ENCODE peak calls at places on chromosomes 4 and X, in four cellular contexts. T is ovary, X is WTC11, E is fibroblast of mammary gland. F is an unnamed sample.

GRCh38 chrX:67328496-67328895 is 215.3 kb upstream of the AR start:
- DNase-seq in T (no peak), X (no peak), E (no peak), F (no peak)

GRCh38 chr4:2252530-2252924 is 9.4 kb downstream of the MXD4 start:
- DNase-seq in T (no peak), X (no peak), E (no peak), F (no peak)

GRCh38 chr4:126081336-126081735 is 766.6 kb downstream of the FAT4 start:
- DNase-seq in E (no peak), X (no peak), T (no peak), F (no peak)

GRCh38 chrX:109886122-109886761 is 116.7 kb upstream of the TMEM164 start:
- DNase-seq in X (peak), T (no peak), E (peak), F (peak)

GRCh38 chr4:87038837-87039715 is 104.3 kb downstream of the AFF1 start:
- DNase-seq in E (peak), X (peak), T (no peak), F (no peak)

GRCh38 chrX:149275836-149276235 is 229.3 kb downstream of the IDS start:
- DNase-seq in E (peak), T (no peak), X (no peak), F (no peak)

GRCh38 chr4:121164291-121164690 is at the start of gene TNIP3:
- DNase-seq in T (no peak), E (peak), X (no peak), F (no peak)

GRCh38 chrX:107619836-107620235 is 8.5 kb upstream of the PRPS1 start:
- DNase-seq in E (no peak), T (no peak), X (no peak), F (no peak)

GRCh38 chr4:185004562-185005208 is 13.6 kb upstream of the HELT start:
- DNase-seq in X (peak), E (no peak), T (peak), F (no peak)

GRCh38 chr4:76582074-76582816 is 147.2 kb downstream of the SHROOM3 start:
- DNase-seq in E (no peak), T (no peak), X (no peak), F (no peak)

GRCh38 chr4:167940217-167940616 is 152.1 kb upstream of the ANXA10 start:
- DNase-seq in T (no peak), E (peak), X (no peak), F (no peak)

GRCh38 chrX:150841466-150842197 is 56.8 kb downstream of the CD99L2 start:
- DNase-seq in X (no peak), E (peak), T (no peak), F (no peak)

GRCh38 chr4:168541608-168541953 is 44.7 kb downstream of the PALLD start:
- DNase-seq in T (no peak), X (no peak), E (peak), F (no peak)

GRCh38 chr4:165343353-165344191 is 16.1 kb downstream of the MSMO1 start:
- DNase-seq in T (no peak), E (peak), X (no peak), F (peak)

GRCh38 chr4:187612211-187612780 is 383.3 kb upstream of the ZFP42 start:
- DNase-seq in T (no peak), X (no peak), E (peak), F (no peak)

GRCh38 chr4:176036585-176037205 is 28.9 kb upstream of the WDR17 start:
- DNase-seq in T (no peak), E (no peak), X (no peak), F (no peak)

GRCh38 chrX:15242899-15243555 is 26.9 kb downstream of the ASB9 start:
- DNase-seq in T (no peak), E (peak), X (no peak), F (peak)

GRCh38 chr4:186105721-186106335 is 1.3 kb downstream of the FAM149A start:
- DNase-seq in T (no peak), E (peak), X (no peak), F (peak)

GRCh38 chrX:115268421-115268820 is 21.1 kb upstream of the LUZP4 start:
- DNase-seq in E (peak), X (no peak), T (no peak), F (no peak)

GRCh38 chrX:150507251-150507856 is 61.1 kb upstream of the MTM1 start:
- DNase-seq in T (no peak), E (no peak), X (peak), F (no peak)

GRCh38 chr4:15063341-15063740 is 61.1 kb downstream of the CPEB2 start:
- DNase-seq in T (no peak), E (no peak), X (no peak), F (no peak)

GRCh38 chr4:77264826-77265225 is 107.8 kb downstream of the CCNG2 start:
- DNase-seq in E (no peak), T (no peak), X (no peak), F (no peak)

GRCh38 chr4:23884261-23884660 is 5.6 kb downstream of the PPARGC1A start:
- DNase-seq in E (peak), X (no peak), T (no peak), F (no peak)

GRCh38 chr4:126915999-126916625 is 716.6 kb upstream of the INTU start:
- DNase-seq in T (no peak), X (no peak), E (no peak), F (no peak)

GRCh38 chr4:172344266-172344772 is 531.1 kb downstream of the GALNTL6 start:
- DNase-seq in T (no peak), E (no peak), X (no peak), F (no peak)

GRCh38 chr4:10153161-10153560 is 36.6 kb upstream of the WDR1 start:
- DNase-seq in E (no peak), X (no peak), T (no peak), F (no peak)

GRCh38 chrX:2397648-2398340 is 103.0 kb downstream of the DHRSX start:
- DNase-seq in T (no peak), E (peak), X (no peak), F (no peak)

GRCh38 chr4:84994280-84994679 is 27.8 kb upstream of the WDFY3 start:
- DNase-seq in E (peak), T (no peak), X (no peak), F (no peak)

GRCh38 chr4:185387957-185388356 is 7.8 kb downstream of the LRP2BP start:
- DNase-seq in T (no peak), X (no peak), E (no peak), F (no peak)

GRCh38 chr4:146327859-146328258 is 113.5 kb downstream of the REELD1 start:
- DNase-seq in E (no peak), X (no peak), T (no peak), F (no peak)

GRCh38 chr4:39637572-39638357 is 900 bp downstream of the SMIM14 start:
- DNase-seq in E (peak), X (peak), T (peak), F (peak)

GRCh38 chr4:107248571-107248970 is 212.5 kb upstream of the DKK2 start:
- DNase-seq in E (peak), T (no peak), X (no peak), F (no peak)

GRCh38 chr4:81491943-81492342 is 20.2 kb upstream of the RASGEF1B start:
- DNase-seq in E (no peak), T (no peak), X (no peak), F (no peak)

GRCh38 chrX:20267924-20268701 is 1.4 kb upstream of the RPS6KA3 start:
- DNase-seq in T (peak), X (peak), E (no peak), F (peak)

GRCh38 chr4:76640252-76640925 is 205.4 kb downstream of the SHROOM3 start:
- DNase-seq in X (peak), T (no peak), E (no peak), F (no peak)

GRCh38 chrX:150503898-150504219 is 64.6 kb upstream of the MTM1 start:
- DNase-seq in T (no peak), X (no peak), E (no peak), F (no peak)

GRCh38 chr4:112082954-112083586 is 62.2 kb upstream of the FAM241A start:
- DNase-seq in X (no peak), E (peak), T (no peak), F (no peak)

GRCh38 chr4:88527787-88528186 is 4.2 kb upstream of the PYURF start:
- DNase-seq in X (no peak), T (no peak), E (no peak), F (no peak)

GRCh38 chr4:183249854-183250253 is 70.2 kb downstream of the CLDN22 start:
- DNase-seq in E (peak), T (no peak), X (no peak), F (peak)
- TF ChIP-seq CTCF in E (peak), T (no peak), X (no peak), F (no peak)

GRCh38 chr4:158781963-158782362 is 13.1 kb downstream of the FNIP2 start:
- DNase-seq in X (no peak), E (no peak), T (no peak), F (no peak)
- TF ChIP-seq CTCF in X (no peak), E (no peak), T (no peak), F (no peak)

DNA sequence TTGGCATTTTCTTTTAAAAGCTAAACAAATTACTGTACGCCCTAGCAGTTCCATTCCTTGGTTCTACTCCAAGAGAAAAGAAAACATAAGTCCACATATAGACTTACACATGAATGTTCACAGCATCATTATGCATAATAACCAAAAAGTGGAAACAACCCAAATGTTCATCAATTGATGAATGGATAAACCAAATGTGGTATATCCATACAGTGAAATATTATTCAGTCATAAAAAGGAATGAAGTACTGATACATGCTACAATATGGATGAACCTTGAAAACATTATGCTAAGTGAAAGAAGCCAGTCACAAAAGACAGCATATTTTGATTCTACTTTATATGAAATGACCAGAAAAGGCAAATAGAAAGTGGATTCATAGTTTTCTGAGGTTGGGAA is 36.5 kb downstream of the MED14 start:
- DNase-seq in T (no peak), E (no peak), X (no peak), F (no peak)
- TF ChIP-seq CTCF in T (no peak), E (no peak), X (no peak), F (no peak)

DNA sequence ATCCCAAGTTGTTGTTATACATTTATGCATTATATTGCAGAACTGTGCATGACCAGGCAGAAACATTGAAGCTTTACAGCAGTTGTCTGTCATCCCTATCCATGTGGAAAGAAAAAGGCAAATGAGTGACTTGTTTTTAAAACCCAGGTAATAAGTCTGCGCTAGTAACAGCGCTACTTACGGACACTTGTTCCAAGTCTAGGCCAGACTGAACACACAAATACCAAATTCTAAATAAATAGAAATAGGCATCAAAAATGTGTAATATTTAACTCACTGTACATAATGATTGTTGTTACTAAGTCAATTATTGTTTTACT is 548 bp upstream of the MAML3 start:
- DNase-seq in X (no peak), T (no peak), E (no peak), F (no peak)
- TF ChIP-seq CTCF in X (no peak), T (no peak), E (no peak), F (no peak)

DNA sequence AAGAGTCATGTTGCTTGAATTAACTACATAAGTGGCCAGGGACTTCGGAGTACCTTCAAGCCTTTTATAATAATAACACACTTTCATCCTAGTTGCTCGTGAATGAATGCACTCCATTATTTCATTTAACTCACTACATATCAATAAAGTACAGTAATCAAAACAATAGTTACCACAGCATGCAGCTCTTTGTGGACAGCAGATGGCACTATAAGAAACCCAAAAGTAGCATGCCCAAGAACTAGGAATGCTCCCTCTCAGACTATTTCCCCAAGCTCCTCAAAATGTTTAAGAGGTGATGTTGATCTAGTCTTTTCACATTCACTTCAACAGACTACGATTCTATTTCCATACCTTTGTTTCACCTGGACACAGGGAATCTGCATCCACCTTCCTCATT is 500.8 kb upstream of the DIAPH2 start:
- DNase-seq in X (no peak), E (peak), T (no peak), F (no peak)
- TF ChIP-seq CTCF in X (no peak), E (peak), T (no peak), F (no peak)

GRCh38 chr4:115852767-115853091 is 739.3 kb upstream of the NDST4 start:
- DNase-seq in E (no peak), T (no peak), X (no peak), F (no peak)
- TF ChIP-seq CTCF in E (no peak), T (no peak), X (no peak), F (no peak)

DNA sequence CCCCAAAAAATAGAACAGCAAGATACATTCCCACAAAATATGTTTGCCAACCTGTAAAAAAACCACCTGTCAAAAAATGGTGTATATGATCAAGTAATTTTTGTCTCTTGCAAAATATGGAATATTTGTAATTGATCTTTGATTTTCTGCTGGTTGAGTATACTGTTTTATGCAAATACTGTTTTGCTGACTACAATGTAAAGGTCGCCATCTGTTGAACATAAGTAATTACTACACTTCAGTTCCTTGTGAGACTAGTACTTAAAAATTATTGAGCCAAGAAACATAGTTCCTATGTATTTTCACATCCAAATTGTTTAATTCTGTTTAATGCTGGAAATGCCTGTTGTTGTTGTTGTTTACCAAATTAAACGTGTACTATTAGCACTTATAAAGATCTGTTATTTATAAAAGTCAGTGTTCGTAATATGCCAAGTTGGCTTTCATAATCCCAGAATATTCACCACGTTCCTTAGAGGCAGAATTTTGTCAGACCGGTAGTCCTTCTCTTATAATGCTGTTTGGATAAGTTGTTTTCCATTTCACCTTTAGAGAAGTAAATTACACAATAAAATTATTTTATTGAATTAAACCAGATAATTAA is 144.2 kb downstream of the PDLIM5 start:
- DNase-seq in T (no peak), X (no peak), E (peak), F (no peak)
- TF ChIP-seq CTCF in T (peak), X (no peak), E (peak), F (peak)

F was measured in activated CD8-positive, alpha-beta T cell treated with anti-CD3 and anti-CD28 coated beads for 36 hours.